ENCODE peak calls at places on chromosomes 1 and 21, in seven cellular contexts. One of them, this sample, is unnamed.

GRCh38 chr1:32939655-32940371 is 24.8 kb downstream of the RNF19B start:
- DNase-seq in pancreas: no peak
- DNase-seq in lower lobe of right lung: no peak
- DNase-seq in GM23248: peak; percentile 92
- DNase-seq in heart right ventricle: no peak
- DNase-seq in fibroblast of lung: peak; percentile 92
- DNase-seq in heart left ventricle: no peak
- DNase-seq in this sample: peak; percentile 68

GRCh38 chr1:176643536-176643935 is 180.6 kb downstream of the PAPPA2 start:
- DNase-seq in lower lobe of right lung: no peak
- DNase-seq in GM23248: peak; percentile 60
- DNase-seq in heart left ventricle: no peak
- DNase-seq in heart right ventricle: no peak
- DNase-seq in pancreas: no peak
- DNase-seq in fibroblast of lung: peak; percentile 49
- DNase-seq in this sample: no peak

GRCh38 chr1:7948950-7949349 is 8.3 kb upstream of the TNFRSF9 start:
- DNase-seq in lower lobe of right lung: no peak
- DNase-seq in GM23248: peak; percentile 91
- DNase-seq in heart right ventricle: no peak
- DNase-seq in pancreas: no peak
- DNase-seq in fibroblast of lung: peak; percentile 23
- DNase-seq in heart left ventricle: no peak
- DNase-seq in this sample: no peak

GRCh38 chr1:236092899-236093298 is 28.0 kb upstream of the NID1 start:
- DNase-seq in GM23248: no peak
- DNase-seq in heart right ventricle: no peak
- DNase-seq in heart left ventricle: no peak
- DNase-seq in pancreas: no peak
- DNase-seq in fibroblast of lung: no peak
- DNase-seq in lower lobe of right lung: no peak
- DNase-seq in this sample: no peak

GRCh38 chr1:53371121-53371666 is 43.3 kb upstream of the LRP8 start:
- DNase-seq in heart right ventricle: no peak
- DNase-seq in fibroblast of lung: no peak
- DNase-seq in GM23248: no peak
- DNase-seq in lower lobe of right lung: no peak
- DNase-seq in pancreas: no peak
- DNase-seq in heart left ventricle: no peak
- DNase-seq in this sample: peak; percentile 70

GRCh38 chr1:207084241-207084640 is 4.4 kb upstream of the C4BPB start:
- DNase-seq in heart left ventricle: no peak
- DNase-seq in pancreas: no peak
- DNase-seq in GM23248: peak; percentile 20
- DNase-seq in heart right ventricle: no peak
- DNase-seq in lower lobe of right lung: no peak
- DNase-seq in fibroblast of lung: no peak
- DNase-seq in this sample: no peak

GRCh38 chr1:111483166-111483565 is 9.4 kb downstream of the C1orf162 start:
- DNase-seq in fibroblast of lung: peak; percentile 5
- DNase-seq in heart right ventricle: no peak
- DNase-seq in pancreas: no peak
- DNase-seq in lower lobe of right lung: no peak
- DNase-seq in GM23248: peak; percentile 57
- DNase-seq in heart left ventricle: no peak
- DNase-seq in this sample: no peak

GRCh38 chr1:244012232-244012631 is 38.9 kb upstream of the ZBTB18 start:
- DNase-seq in pancreas: no peak
- DNase-seq in lower lobe of right lung: no peak
- DNase-seq in fibroblast of lung: peak; percentile 47
- DNase-seq in heart right ventricle: no peak
- DNase-seq in heart left ventricle: no peak
- DNase-seq in GM23248: peak; percentile 83
- DNase-seq in this sample: no peak

GRCh38 chr1:108913105-108913948 is 36.5 kb downstream of the GPSM2 start:
- DNase-seq in pancreas: no peak
- DNase-seq in heart left ventricle: no peak
- DNase-seq in GM23248: no peak
- DNase-seq in lower lobe of right lung: no peak
- DNase-seq in fibroblast of lung: peak; percentile 54
- DNase-seq in heart right ventricle: no peak
- DNase-seq in this sample: no peak

GRCh38 chr1:240866724-240867123 is 254.8 kb upstream of the GREM2 start:
- DNase-seq in heart left ventricle: no peak
- DNase-seq in lower lobe of right lung: no peak
- DNase-seq in pancreas: no peak
- DNase-seq in GM23248: no peak
- DNase-seq in heart right ventricle: no peak
- DNase-seq in fibroblast of lung: no peak
- DNase-seq in this sample: no peak

DNA sequence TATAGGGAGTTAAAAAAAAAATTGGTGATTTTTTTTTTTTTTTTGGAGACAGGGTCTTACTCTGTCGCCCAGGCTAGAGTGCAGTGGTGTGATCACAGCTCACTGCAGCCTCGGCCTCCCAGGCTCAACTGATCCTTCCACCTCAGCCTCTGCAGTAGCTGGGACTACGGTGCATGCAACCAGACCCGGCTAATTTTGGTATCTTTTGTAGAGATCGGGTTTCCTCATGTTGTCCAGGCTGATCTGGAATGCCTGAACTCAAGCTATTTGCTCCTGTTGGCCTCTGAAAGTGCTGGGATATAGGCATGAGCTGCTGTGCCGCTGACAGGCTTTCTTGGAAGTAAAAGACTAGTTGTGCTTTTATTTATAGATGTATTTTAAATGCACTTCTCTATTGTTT is 3.0 kb downstream of the CDC42 start:
- DNase-seq in pancreas: no peak
- DNase-seq in fibroblast of lung: no peak
- DNase-seq in lower lobe of right lung: no peak
- DNase-seq in heart left ventricle: no peak
- DNase-seq in heart right ventricle: no peak
- DNase-seq in GM23248: peak; percentile 28
- DNase-seq in this sample: no peak
- H3K36me3 ChIP-seq in pancreas: no peaks in the 10 kb centered on the region
- H3K36me3 ChIP-seq in fibroblast of lung: no peaks in the 10 kb centered on the region
- H3K36me3 ChIP-seq in lower lobe of right lung: peaks cover 17% of the 10 kb centered on the region
- H3K36me3 ChIP-seq in heart left ventricle: peaks cover 17% of the 10 kb centered on the region
- H3K36me3 ChIP-seq in heart right ventricle: peaks cover 16% of the 10 kb centered on the region
- H3K36me3 ChIP-seq in GM23248: peaks cover 3% of the 10 kb centered on the region
- H3K36me3 ChIP-seq in this sample: peaks cover 29% of the 10 kb centered on the region

GRCh38 chr1:211281322-211282022 is 22.3 kb downstream of the RCOR3 start:
- DNase-seq in lower lobe of right lung: no peak
- DNase-seq in pancreas: no peak
- DNase-seq in heart right ventricle: no peak
- DNase-seq in heart left ventricle: no peak
- DNase-seq in fibroblast of lung: no peak
- DNase-seq in GM23248: peak; percentile 4
- DNase-seq in this sample: no peak

GRCh38 chr1:211280910-211281309 is 21.7 kb downstream of the RCOR3 start:
- DNase-seq in lower lobe of right lung: no peak
- DNase-seq in heart left ventricle: no peak
- DNase-seq in fibroblast of lung: no peak
- DNase-seq in heart right ventricle: no peak
- DNase-seq in pancreas: no peak
- DNase-seq in GM23248: no peak
- DNase-seq in this sample: no peak

GRCh38 chr1:211279340-211279739 is 20.2 kb downstream of the RCOR3 start:
- DNase-seq in pancreas: no peak
- DNase-seq in lower lobe of right lung: no peak
- DNase-seq in GM23248: no peak
- DNase-seq in heart left ventricle: no peak
- DNase-seq in heart right ventricle: no peak
- DNase-seq in fibroblast of lung: no peak
- DNase-seq in this sample: no peak

GRCh38 chr1:211285196-211285595 is 26.0 kb downstream of the RCOR3 start:
- DNase-seq in lower lobe of right lung: no peak
- DNase-seq in heart left ventricle: no peak
- DNase-seq in heart right ventricle: no peak
- DNase-seq in GM23248: peak; percentile 10
- DNase-seq in fibroblast of lung: peak; percentile 14
- DNase-seq in pancreas: no peak
- DNase-seq in this sample: no peak

DNA sequence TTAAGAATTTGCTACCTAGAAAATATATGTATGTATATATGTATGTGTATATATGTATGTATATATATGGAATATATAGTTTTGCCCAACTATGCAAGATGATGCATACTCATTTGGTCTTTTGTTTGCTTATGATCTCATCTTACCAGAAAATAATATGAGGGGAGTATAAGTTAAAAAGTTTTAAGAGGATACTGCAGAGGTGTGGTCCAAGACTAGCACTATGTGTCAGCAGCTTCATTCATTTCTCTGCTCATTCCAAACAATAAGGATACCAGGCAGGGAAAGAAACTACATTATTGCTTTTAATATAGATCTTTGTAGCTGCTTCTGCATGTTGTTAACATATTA is 22.8 kb downstream of the RCOR3 start:
- DNase-seq in heart left ventricle: no peak
- DNase-seq in lower lobe of right lung: no peak
- DNase-seq in fibroblast of lung: no peak
- DNase-seq in GM23248: no peak
- DNase-seq in heart right ventricle: no peak
- DNase-seq in pancreas: no peak
- DNase-seq in this sample: no peak
- H3K27ac ChIP-seq in heart left ventricle: no peak overlapping the region
- H3K27ac ChIP-seq in lower lobe of right lung: no peak overlapping the region
- H3K27ac ChIP-seq in fibroblast of lung: no peak overlapping the region
- H3K27ac ChIP-seq in GM23248: no peak overlapping the region
- H3K27ac ChIP-seq in heart right ventricle: no peak overlapping the region
- H3K27ac ChIP-seq in pancreas: no peak overlapping the region
- H3K27ac ChIP-seq in this sample: no peak overlapping the region

GRCh38 chr21:44650265-44650972 is 4.0 kb downstream of the KRTAP12-4 start:
- DNase-seq in pancreas: no peak
- DNase-seq in lower lobe of right lung: no peak
- DNase-seq in heart right ventricle: no peak
- DNase-seq in fibroblast of lung: no peak
- DNase-seq in GM23248: no peak
- DNase-seq in heart left ventricle: no peak
- DNase-seq in this sample: no peak

GRCh38 chr21:44649701-44650100 is 3.5 kb downstream of the KRTAP10-11 start:
- DNase-seq in heart right ventricle: no peak
- DNase-seq in lower lobe of right lung: no peak
- DNase-seq in heart left ventricle: no peak
- DNase-seq in pancreas: no peak
- DNase-seq in fibroblast of lung: no peak
- DNase-seq in GM23248: no peak
- DNase-seq in this sample: no peak

GRCh38 chr21:44644878-44645277 is 1.3 kb upstream of the KRTAP10-11 start:
- DNase-seq in pancreas: no peak
- DNase-seq in heart left ventricle: no peak
- DNase-seq in heart right ventricle: no peak
- DNase-seq in fibroblast of lung: no peak
- DNase-seq in GM23248: no peak
- DNase-seq in lower lobe of right lung: no peak
- DNase-seq in this sample: no peak

GRCh38 chr21:44648557-44649311 is 2.5 kb downstream of the KRTAP10-11 start:
- DNase-seq in heart right ventricle: no peak
- DNase-seq in heart left ventricle: peak; percentile 46
- DNase-seq in GM23248: no peak
- DNase-seq in lower lobe of right lung: no peak
- DNase-seq in pancreas: no peak
- DNase-seq in fibroblast of lung: no peak
- DNase-seq in this sample: no peak

DNA sequence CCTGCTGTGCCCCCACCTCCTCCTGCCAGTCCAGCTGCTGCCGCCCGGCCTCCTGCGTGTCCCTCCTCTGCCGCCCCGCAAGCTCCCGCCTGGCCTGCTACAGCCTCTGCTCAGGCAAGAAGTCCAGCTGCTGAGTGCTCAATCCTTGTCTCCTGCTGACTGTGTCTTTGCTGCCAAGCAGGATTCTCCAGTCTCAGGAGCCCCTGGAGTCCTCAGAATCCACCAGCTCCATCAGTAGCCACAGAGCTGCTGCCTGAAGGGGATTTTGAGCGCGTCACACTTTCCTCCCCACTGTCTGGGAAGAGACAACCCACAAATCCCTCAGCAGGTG is 973 bp downstream of the KRTAP10-11 start:
- DNase-seq in lower lobe of right lung: no peak
- DNase-seq in heart right ventricle: no peak
- DNase-seq in heart left ventricle: no peak
- DNase-seq in fibroblast of lung: no peak
- DNase-seq in GM23248: no peak
- DNase-seq in pancreas: no peak
- DNase-seq in this sample: no peak
- H3K4me3 ChIP-seq in lower lobe of right lung: no peak overlapping the region
- H3K4me3 ChIP-seq in heart right ventricle: no peak overlapping the region
- H3K4me3 ChIP-seq in heart left ventricle: no peak overlapping the region
- H3K4me3 ChIP-seq in fibroblast of lung: no peak overlapping the region
- H3K4me3 ChIP-seq in GM23248: no peak overlapping the region
- H3K4me3 ChIP-seq in pancreas: no peak overlapping the region
- H3K4me3 ChIP-seq in this sample: no peak overlapping the region

GRCh38 chr1:36150296-36151132 is 1.2 kb upstream of the TRAPPC3 start:
- DNase-seq in heart left ventricle: peak; percentile 94
- DNase-seq in GM23248: peak; percentile 99
- DNase-seq in heart right ventricle: peak; percentile 89
- DNase-seq in fibroblast of lung: peak; percentile 91
- DNase-seq in pancreas: peak; percentile 93
- DNase-seq in lower lobe of right lung: peak; percentile 95
- DNase-seq in this sample: peak; percentile 99
- H3K36me3 ChIP-seq in heart left ventricle: peaks cover 4% of the 10 kb centered on the region
- H3K36me3 ChIP-seq in GM23248: no peaks in the 10 kb centered on the region
- H3K36me3 ChIP-seq in heart right ventricle: peaks cover 8% of the 10 kb centered on the region
- H3K36me3 ChIP-seq in fibroblast of lung: no peaks in the 10 kb centered on the region
- H3K36me3 ChIP-seq in pancreas: no peaks in the 10 kb centered on the region
- H3K36me3 ChIP-seq in lower lobe of right lung: no peaks in the 10 kb centered on the region
- H3K36me3 ChIP-seq in this sample: no peaks in the 10 kb centered on the region